ENCODE peak calls at places on chromosomes 6 and 20, in eight cellular contexts. I is central memory CD8-positive, alpha-beta T cell; J is NCI-H1092 treated with DMSO at 0.1 percent for 48 hours; U is GM12865; Z is AG08395; D is NT2/D1; T is pancreas; B is foreskin fibroblast. G is an unnamed sample.

GRCh38 chr6:117496383-117496990 is 14.0 kb downstream of the DCBLD1 start:
- DNase-seq in I (no peak), J (no peak), Z (peak), D (no peak), T (no peak), U (peak), B (peak), G (no peak)

GRCh38 chr20:31678389-31679356 is 41.0 kb downstream of the COX4I2 start:
- DNase-seq in B (no peak), T (no peak), D (no peak), U (no peak), I (no peak), Z (no peak), J (no peak), G (peak)

GRCh38 chr6:87763276-87763675 is 61.2 kb upstream of the AKIRIN2 start:
- DNase-seq in I (no peak), D (no peak), T (no peak), J (no peak), U (no peak), Z (no peak), B (no peak), G (no peak)

GRCh38 chr6:111985202-111985731 is 68.6 kb upstream of the CCN6 start:
- DNase-seq in J (no peak), I (no peak), B (peak), T (peak), D (no peak), Z (peak), U (no peak), G (peak)

GRCh38 chr6:54847799-54848597 is 1.4 kb downstream of the FAM83B start:
- DNase-seq in B (peak), U (no peak), T (no peak), J (no peak), Z (no peak), I (no peak), D (no peak), G (peak)

GRCh38 chr6:155163616-155164015 is 100.2 kb upstream of the CLDN20 start:
- DNase-seq in I (no peak), Z (no peak), D (no peak), T (no peak), B (no peak), U (no peak), J (no peak), G (no peak)

GRCh38 chr20:48789185-48789668 is 38.6 kb downstream of the PREX1 start:
- DNase-seq in U (peak), J (no peak), T (no peak), Z (no peak), B (no peak), D (no peak), I (no peak), G (no peak)

GRCh38 chr20:33730946-33731692 is 677 bp upstream of the ZNF341 start:
- DNase-seq in J (no peak), T (peak), I (no peak), U (no peak), B (no peak), D (no peak), Z (no peak), G (no peak)

GRCh38 chr6:25316626-25317025 is 37.5 kb downstream of the CARMIL1 start:
- DNase-seq in B (no peak), I (no peak), J (no peak), D (no peak), T (no peak), Z (no peak), U (no peak), G (no peak)

GRCh38 chr20:50370036-50370566 is 140.1 kb upstream of the PTPN1 start:
- DNase-seq in B (no peak), J (no peak), I (no peak), U (no peak), T (no peak), Z (no peak), D (no peak), G (no peak)

GRCh38 chr6:100099189-100100074 is 105.4 kb upstream of the MCHR2 start:
- DNase-seq in I (no peak), U (peak), Z (peak), J (peak), D (no peak), T (no peak), B (no peak), G (no peak)

GRCh38 chr20:33490934-33491656 is 1.2 kb downstream of the CBFA2T2 start:
- DNase-seq in D (no peak), U (no peak), Z (no peak), B (no peak), J (no peak), I (no peak), T (no peak), G (no peak)

GRCh38 chr6:36133912-36134311 is 3.6 kb downstream of the MAPK13 start:
- DNase-seq in U (no peak), T (no peak), J (no peak), I (no peak), D (no peak), Z (no peak), B (no peak), G (no peak)

GRCh38 chr6:129844118-129844891 is 16.8 kb downstream of the TMEM244 start:
- DNase-seq in Z (peak), T (no peak), D (peak), I (no peak), B (peak), J (no peak), U (no peak), G (peak)

GRCh38 chr6:118867181-118867580 is 26.8 kb upstream of the ASF1A start:
- DNase-seq in I (no peak), U (no peak), T (no peak), Z (no peak), B (no peak), J (no peak), D (no peak), G (no peak)

GRCh38 chr6:140897804-140898573 is 1234.7 kb upstream of the GJE1 start:
- DNase-seq in T (no peak), B (no peak), J (no peak), I (no peak), Z (no peak), D (no peak), U (peak), G (no peak)

GRCh38 chr6:38499697-38500096 is 140.0 kb downstream of the BTBD9 start:
- DNase-seq in T (no peak), U (no peak), B (no peak), I (no peak), D (no peak), J (no peak), Z (no peak), G (no peak)

GRCh38 chr20:56630086-56630493 is 984 bp downstream of the TFAP2C start:
- DNase-seq in B (peak), J (no peak), T (peak), Z (peak), I (no peak), D (peak), U (no peak), G (peak)

GRCh38 chr20:45311589-45312211 is 3.6 kb upstream of the MATN4 start:
- DNase-seq in U (peak), I (peak), D (peak), Z (peak), B (peak), J (peak), T (peak), G (peak)

GRCh38 chr20:13105864-13106457 is 97.2 kb downstream of the SPTLC3 start:
- DNase-seq in U (peak), T (no peak), J (peak), B (no peak), Z (peak), D (no peak), I (no peak), G (no peak)

GRCh38 chr6:27188206-27188884 is 59.2 kb upstream of the PRSS16 start:
- DNase-seq in B (peak), Z (peak), D (no peak), J (no peak), U (peak), T (peak), I (peak), G (peak)

GRCh38 chr6:101163611-101164010 is 229.9 kb upstream of the GRIK2 start:
- DNase-seq in T (no peak), I (no peak), Z (no peak), U (no peak), J (peak), D (no peak), B (no peak), G (no peak)

GRCh38 chr20:44683263-44684046 is 31.7 kb upstream of the CCN5 start:
- DNase-seq in U (peak), D (peak), J (peak), I (no peak), B (no peak), Z (peak), T (peak), G (peak)

GRCh38 chr6:167047554-167047953 is 48.4 kb downstream of the CEP43 start:
- DNase-seq in D (no peak), U (peak), Z (no peak), I (no peak), J (no peak), B (no peak), T (no peak), G (no peak)

GRCh38 chr20:60845146-60845545 is 406.9 kb upstream of the CDH4 start:
- DNase-seq in J (no peak), U (no peak), T (no peak), D (no peak), Z (no peak), B (no peak), I (no peak), G (no peak)

GRCh38 chr20:54061106-54061881 is 9.1 kb downstream of the BCAS1 start:
- DNase-seq in T (no peak), J (no peak), U (no peak), Z (peak), B (no peak), I (no peak), D (no peak), G (no peak)

GRCh38 chr6:99189823-99190721 is 159.4 kb downstream of the FAXC start:
- DNase-seq in I (no peak), Z (no peak), B (no peak), U (peak), T (no peak), J (no peak), D (no peak), G (no peak)

GRCh38 chr20:59143326-59143725 is 20.3 kb upstream of the ZNF831 start:
- DNase-seq in I (no peak), U (no peak), Z (no peak), T (no peak), J (no peak), B (no peak), D (no peak), G (peak)

GRCh38 chr6:67615796-67616195 is 1019.3 kb upstream of the ADGRB3 start:
- DNase-seq in I (no peak), B (peak), D (no peak), Z (no peak), U (no peak), T (no peak), J (no peak), G (no peak)

GRCh38 chr20:25022680-25023079 is 30.1 kb upstream of the APMAP start:
- DNase-seq in B (no peak), J (no peak), T (peak), D (no peak), U (no peak), I (no peak), Z (no peak), G (no peak)

GRCh38 chr20:24208652-24209051 is 220.1 kb upstream of the GGTLC1 start:
- DNase-seq in J (no peak), U (no peak), T (no peak), I (no peak), D (peak), Z (no peak), B (no peak), G (peak)

GRCh38 chr20:31666258-31667042 is 28.7 kb downstream of the COX4I2 start:
- DNase-seq in Z (peak), D (no peak), U (no peak), J (no peak), B (no peak), T (no peak), I (no peak), G (no peak)